ENCODE peak calls at places on chromosomes 11 and 22, in seven cellular contexts. R is upper lobe of right lung, J is GM23338, B is dorsolateral prefrontal cortex, N is Caco-2, D is astrocyte of the spinal cord, M is neural progenitor cell. S is an unnamed sample.

GRCh38 chr22:35575116-35575748 is 34.6 kb downstream of the RASD2 start:
- DNase-seq in N (no peak), R (no peak), D (no peak), M (no peak), B (no peak), J (no peak), S (no peak)

GRCh38 chr11:2779499-2779980 is 79.7 kb upstream of the KCNQ1OT1 start:
- DNase-seq in M (no peak), R (no peak), D (no peak), J (no peak), B (no peak), N (no peak), S (peak; percentile 63)

GRCh38 chr22:24505337-24505736 is 10.2 kb downstream of the UPB1 start:
- DNase-seq in B (no peak), R (no peak), N (peak; percentile 34), M (no peak), D (no peak), J (no peak), S (no peak)

GRCh38 chr11:6402561-6402981 is 12.3 kb downstream of the SMPD1 start:
- DNase-seq in J (no peak), M (no peak), R (no peak), D (no peak), N (no peak), B (no peak), S (no peak)

GRCh38 chr11:85784480-85784879 is 26.5 kb downstream of the SYTL2 start:
- DNase-seq in B (no peak), R (no peak), N (no peak), M (no peak), D (no peak), J (no peak), S (no peak)

GRCh38 chr11:65355776-65356393 is 1.3 kb downstream of the TIGD3 start:
- DNase-seq in R (peak; percentile 75), J (peak; percentile 75), B (peak; percentile 54), D (peak; percentile 36), N (no peak), M (peak; percentile 56), S (no peak)

GRCh38 chr11:15117751-15118150 is 3.0 kb downstream of the INSC start:
- DNase-seq in J (no peak), R (no peak), D (no peak), M (no peak), N (no peak), B (peak; percentile 24), S (no peak)

GRCh38 chr22:43823353-43823908 is 11.3 kb upstream of the EFCAB6 start:
- DNase-seq in D (no peak), M (peak; percentile 40), R (peak; percentile 82), B (peak; percentile 30), N (no peak), J (peak; percentile 50), S (peak; percentile 63)

GRCh38 chr11:34149274-34149673 is 43.8 kb downstream of the NAT10 start:
- DNase-seq in B (no peak), R (no peak), D (no peak), N (no peak), J (no peak), M (no peak), S (no peak)

GRCh38 chr11:112613051-112613972 is 347.9 kb upstream of the NCAM1 start:
- DNase-seq in M (no peak), D (peak; percentile 75), N (no peak), J (no peak), B (no peak), R (no peak), S (no peak)

GRCh38 chr11:33168605-33169240 is 7.4 kb upstream of the CSTF3 start:
- DNase-seq in J (no peak), N (no peak), M (no peak), D (peak; percentile 22), R (no peak), B (no peak), S (no peak)

GRCh38 chr22:29385748-29386147 is 2.6 kb downstream of the AP1B1 start:
- DNase-seq in B (no peak), J (no peak), M (no peak), R (no peak), N (no peak), D (no peak), S (no peak)

GRCh38 chr22:45334528-45334927 is 24.8 kb downstream of the FAM118A start:
- DNase-seq in B (peak; percentile 73), N (no peak), D (no peak), J (no peak), M (no peak), R (no peak), S (no peak)

GRCh38 chr22:17969732-17970131 is 54.6 kb downstream of the MICAL3 start:
- DNase-seq in R (no peak), B (no peak), J (no peak), D (peak; percentile 91), M (no peak), N (no peak), S (no peak)

GRCh38 chr11:1757861-1758610 is 5.7 kb downstream of the CTSD start:
- DNase-seq in J (no peak), N (no peak), B (no peak), R (peak; percentile 69), D (no peak), M (no peak), S (no peak)

GRCh38 chr11:59265735-59266134 is 53.0 kb upstream of the MPEG1 start:
- DNase-seq in N (no peak), M (no peak), R (no peak), J (no peak), B (no peak), D (no peak), S (no peak)

GRCh38 chr22:45552580-45553332 is 50.1 kb downstream of the FBLN1 start:
- DNase-seq in R (peak; percentile 86), D (peak; percentile 83), N (no peak), B (no peak), M (peak; percentile 45), J (peak; percentile 73), S (no peak)

GRCh38 chr22:23187871-23188700 is 7.8 kb downstream of the BCR start:
- DNase-seq in D (no peak), J (no peak), B (no peak), R (no peak), N (no peak), M (no peak), S (no peak)

DNA sequence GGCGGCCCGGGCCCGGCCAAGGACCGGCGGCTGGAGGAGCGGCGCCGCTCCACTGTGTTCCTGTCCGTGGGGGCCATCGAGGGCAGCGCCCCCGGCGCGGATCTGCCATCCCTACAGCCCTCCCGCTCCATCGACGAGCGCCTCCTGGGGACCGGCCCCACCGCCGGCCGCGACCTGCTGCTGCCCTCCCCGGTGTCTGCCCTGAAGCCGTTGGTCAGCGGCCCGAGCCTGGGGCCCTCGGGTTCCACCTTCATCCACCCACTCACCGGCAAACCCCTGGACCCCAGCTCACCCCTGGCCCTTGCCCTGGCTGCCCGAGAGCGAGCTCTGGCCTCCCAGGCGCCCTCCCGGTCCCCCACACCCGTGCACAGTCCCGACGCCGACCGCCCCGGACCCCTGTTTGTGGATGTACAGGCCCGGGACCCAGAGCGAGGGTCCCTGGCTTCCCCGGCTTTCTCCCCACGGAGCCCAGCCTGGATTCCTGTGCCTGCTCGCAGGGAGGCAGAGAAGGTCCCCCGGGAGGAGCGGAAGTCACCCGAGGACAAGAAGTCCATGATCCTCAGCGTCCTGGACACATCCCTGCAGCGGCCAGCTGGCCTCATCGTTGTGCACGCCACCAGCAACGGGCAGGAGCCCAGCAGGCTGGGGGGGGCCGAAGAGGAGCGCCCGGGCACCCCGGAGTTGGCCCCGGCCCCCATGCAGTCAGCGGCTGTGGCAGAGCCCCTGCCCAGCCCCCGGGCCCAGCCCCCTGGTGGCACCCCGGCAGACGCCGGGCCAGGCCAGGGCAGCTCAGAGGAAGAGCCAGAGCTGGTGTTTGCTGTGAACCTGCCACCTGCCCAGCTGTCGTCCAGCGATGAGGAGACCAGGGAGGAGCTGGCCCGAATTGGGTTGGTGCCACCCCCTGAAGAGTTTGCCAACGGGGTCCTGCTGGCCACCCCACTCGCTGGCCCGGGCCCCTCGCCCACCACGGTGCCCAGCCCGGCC is 16.9 kb upstream of the ACR start:
- DNase-seq in D (no peak), N (no peak), B (no peak), J (peak; percentile 56), M (peak; percentile 42), R (no peak), S (no peak)
- TF ChIP-seq CTCF in D (no peak), N (no peak), B (no peak), J (no peak), M (peak; percentile 18), R (no peak), S (no peak)

GRCh38 chr11:72105888-72106287 is at the start of gene TOMT:
- DNase-seq in R (no peak), B (no peak), M (no peak), J (no peak), D (no peak), N (peak; percentile 40), S (no peak)

GRCh38 chr11:72102631-72102945 is 509 bp downstream of the LAMTOR1 start:
- DNase-seq in M (no peak), D (no peak), R (no peak), J (no peak), B (no peak), N (no peak), S (no peak)

GRCh38 chr11:72102946-72103753 is at the start of gene LAMTOR1:
- DNase-seq in N (peak; percentile 100), B (peak; percentile 99), D (peak; percentile 99), R (peak; percentile 100), M (peak; percentile 99), J (peak; percentile 100), S (peak; percentile 98)

GRCh38 chr11:72102162-72102561 is 935 bp downstream of the LAMTOR1 start:
- DNase-seq in D (no peak), N (no peak), R (no peak), J (no peak), B (no peak), M (no peak), S (no peak)

DNA sequence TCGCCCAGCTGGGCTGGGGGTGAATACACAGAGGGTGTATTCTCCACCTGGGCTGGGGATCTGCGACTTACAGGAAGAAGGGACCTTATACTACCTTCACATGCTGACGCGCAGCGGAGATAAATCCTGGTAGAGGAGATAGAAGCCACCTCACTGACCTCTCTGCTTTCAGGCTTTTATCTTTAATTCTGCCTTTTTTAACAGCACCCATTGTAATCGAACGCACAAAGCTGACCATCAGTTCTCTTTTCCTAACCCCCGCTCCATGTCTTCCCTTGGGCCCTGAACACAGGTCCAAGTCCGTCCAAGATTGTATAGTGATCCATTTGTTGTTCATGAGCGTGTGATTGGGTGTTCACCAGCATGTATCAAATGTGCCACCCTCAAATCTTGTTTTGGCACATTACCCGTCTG is 664 bp upstream of the LAMTOR1 start:
- DNase-seq in R (no peak), N (peak; percentile 35), B (no peak), D (no peak), M (no peak), J (no peak), S (no peak)
- TF ChIP-seq CTCF in R (no peak), N (no peak), B (no peak), D (no peak), M (peak; percentile 7), J (peak; percentile 5), S (peak; percentile 53)

GRCh38 chr22:39543095-39543494 is 10.5 kb upstream of the RPS19BP1 start:
- DNase-seq in N (no peak), B (no peak), J (peak; percentile 87), D (no peak), R (no peak), M (peak; percentile 79), S (no peak)
- TF ChIP-seq CTCF in N (peak; percentile 36), B (peak; percentile 23), J (peak; percentile 73), D (peak; percentile 64), R (peak; percentile 8), M (peak; percentile 76), S (peak; percentile 67)

DNA sequence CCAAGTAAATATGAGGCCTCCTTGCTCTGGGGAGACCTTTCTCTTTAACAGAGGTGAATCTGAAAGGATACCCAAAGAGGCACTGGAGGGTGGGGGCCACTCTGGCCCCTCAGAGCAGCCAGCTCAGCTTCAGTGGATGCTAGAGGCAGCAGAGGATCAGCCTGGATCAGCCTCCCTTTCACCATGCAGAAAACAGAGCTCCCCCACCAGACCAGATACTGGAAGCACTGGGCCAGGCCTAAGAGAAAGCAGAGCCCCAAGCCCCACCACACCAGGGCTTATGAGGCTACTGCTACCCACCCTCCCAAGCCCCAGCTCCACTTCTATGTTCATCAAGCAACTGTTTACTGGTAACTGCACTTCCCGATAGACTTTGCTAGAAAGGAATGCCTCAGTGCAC is 4.0 kb upstream of the SLC43A3 start:
- DNase-seq in B (no peak), D (no peak), N (no peak), M (no peak), R (no peak), J (peak; percentile 44), S (no peak)
- TF ChIP-seq CTCF in B (no peak), D (peak; percentile 8), N (no peak), M (peak; percentile 6), R (no peak), J (no peak), S (no peak)

S was measured in type B pancreatic cell.